ENCODE peak calls at places on chromosome 10, in five cellular contexts. One of them, this sample, is unnamed.

GRCh38 chr10:23094786-23095403 is 484 bp upstream of the MSRB2 start:
- DNase-seq in NCI-H1092 treated with DMSO at 0.1 percent for 48 hours: no peak
- DNase-seq in iPS-NIHi11: no peak
- DNase-seq in GM23338: no peak
- DNase-seq in B cell: no peak
- DNase-seq in this sample: no peak

GRCh38 chr10:101018600-101019439 is 12.1 kb downstream of the PDZD7 start:
- DNase-seq in iPS-NIHi11: peak; percentile 95
- DNase-seq in NCI-H1092 treated with DMSO at 0.1 percent for 48 hours: peak; percentile 20
- DNase-seq in GM23338: peak; percentile 92
- DNase-seq in B cell: peak; percentile 75
- DNase-seq in this sample: peak; percentile 67

GRCh38 chr10:7608001-7608400 is 58.8 kb downstream of the ITIH5 start:
- DNase-seq in iPS-NIHi11: no peak
- DNase-seq in GM23338: no peak
- DNase-seq in NCI-H1092 treated with DMSO at 0.1 percent for 48 hours: no peak
- DNase-seq in B cell: no peak
- DNase-seq in this sample: no peak

GRCh38 chr10:120103957-120104560 is 211.5 kb downstream of the SEC23IP start:
- DNase-seq in GM23338: no peak
- DNase-seq in iPS-NIHi11: no peak
- DNase-seq in NCI-H1092 treated with DMSO at 0.1 percent for 48 hours: no peak
- DNase-seq in B cell: no peak
- DNase-seq in this sample: no peak

GRCh38 chr10:21733710-21734109 is 199.7 kb downstream of the MLLT10 start:
- DNase-seq in iPS-NIHi11: no peak
- DNase-seq in GM23338: no peak
- DNase-seq in NCI-H1092 treated with DMSO at 0.1 percent for 48 hours: no peak
- DNase-seq in B cell: no peak
- DNase-seq in this sample: no peak

GRCh38 chr10:17536221-17536620 is 81.0 kb downstream of the HACD1 start:
- DNase-seq in NCI-H1092 treated with DMSO at 0.1 percent for 48 hours: no peak
- DNase-seq in GM23338: no peak
- DNase-seq in B cell: no peak
- DNase-seq in iPS-NIHi11: no peak
- DNase-seq in this sample: no peak

GRCh38 chr10:64219271-64220025 is 698.2 kb downstream of the REEP3 start:
- DNase-seq in NCI-H1092 treated with DMSO at 0.1 percent for 48 hours: no peak
- DNase-seq in iPS-NIHi11: no peak
- DNase-seq in B cell: no peak
- DNase-seq in GM23338: no peak
- DNase-seq in this sample: no peak

GRCh38 chr10:15661574-15661973 is 58.1 kb downstream of the ITGA8 start:
- DNase-seq in B cell: no peak
- DNase-seq in iPS-NIHi11: no peak
- DNase-seq in GM23338: no peak
- DNase-seq in NCI-H1092 treated with DMSO at 0.1 percent for 48 hours: no peak
- DNase-seq in this sample: no peak

GRCh38 chr10:78570633-78571032 is 498.1 kb upstream of the ZMIZ1 start:
- DNase-seq in iPS-NIHi11: no peak
- DNase-seq in GM23338: no peak
- DNase-seq in NCI-H1092 treated with DMSO at 0.1 percent for 48 hours: no peak
- DNase-seq in B cell: no peak
- DNase-seq in this sample: no peak

GRCh38 chr10:30114401-30114800 is 55.0 kb upstream of the JCAD start:
- DNase-seq in NCI-H1092 treated with DMSO at 0.1 percent for 48 hours: no peak
- DNase-seq in GM23338: no peak
- DNase-seq in B cell: no peak
- DNase-seq in iPS-NIHi11: no peak
- DNase-seq in this sample: no peak